ENCODE peak calls at places on chromosomes 3 and 15, in ten cellular contexts. W is BJ, J is BE2C, S is nephron progenitor cell, B is ascending aorta, T is retinal pigment epithelial cell, X is brain microvascular endothelial cell, G is stomach, H is AG10803, Z is fibroblast of lung. P is an unnamed sample.

GRCh38 chr15:83305696-83306291 is 21.3 kb upstream of the BNC1 start:
- DNase-seq in W (no peak), J (no peak), S (peak), B (no peak), T (no peak), X (no peak), G (no peak), H (no peak), Z (no peak), P (no peak)

GRCh38 chr15:76340198-76340801 is 3.7 kb downstream of the ISL2 start:
- DNase-seq in W (no peak), J (peak), S (peak), B (no peak), T (no peak), X (no peak), G (no peak), H (no peak), Z (peak), P (no peak)

GRCh38 chr3:38534180-38534579 is 38.0 kb downstream of the EXOG start:
- DNase-seq in W (no peak), J (no peak), S (no peak), B (no peak), T (no peak), X (no peak), G (no peak), H (no peak), Z (no peak), P (no peak)

GRCh38 chr3:59108091-59108815 is 58.4 kb upstream of the CFAP20DC start:
- DNase-seq in W (no peak), J (no peak), S (no peak), B (no peak), T (no peak), X (no peak), G (no peak), H (peak), Z (peak), P (no peak)

GRCh38 chr3:11570789-11571495 is 72.8 kb downstream of the VGLL4 start:
- DNase-seq in W (no peak), J (no peak), S (no peak), B (no peak), T (no peak), X (peak), G (no peak), H (peak), Z (no peak), P (no peak)

GRCh38 chr15:99016680-99017321 is 9.2 kb upstream of the PGPEP1L start:
- DNase-seq in W (peak), J (peak), S (peak), B (no peak), T (no peak), X (no peak), G (no peak), H (peak), Z (peak), P (no peak)

GRCh38 chr3:51966941-51967383 is 292 bp downstream of the PCBP4 start:
- DNase-seq in W (no peak), J (no peak), S (no peak), B (no peak), T (no peak), X (no peak), G (no peak), H (no peak), Z (no peak), P (no peak)

GRCh38 chr3:120326784-120327183 is 22.4 kb downstream of the LRRC58 start:
- DNase-seq in W (no peak), J (no peak), S (no peak), B (no peak), T (no peak), X (no peak), G (no peak), H (no peak), Z (no peak), P (no peak)

GRCh38 chr15:69172854-69173253 is 12.4 kb downstream of the GLCE start:
- DNase-seq in W (no peak), J (no peak), S (no peak), B (no peak), T (no peak), X (no peak), G (no peak), H (no peak), Z (no peak), P (no peak)

GRCh38 chr3:112555535-112556170 is 6.1 kb downstream of the ATG3 start:
- DNase-seq in W (no peak), J (no peak), S (no peak), B (no peak), T (no peak), X (no peak), G (no peak), H (peak), Z (peak), P (no peak)

GRCh38 chr3:170424879-170425278 is 6.2 kb downstream of the CLDN11 start:
- DNase-seq in W (no peak), J (no peak), S (no peak), B (no peak), T (no peak), X (peak), G (no peak), H (no peak), Z (no peak), P (no peak)

GRCh38 chr15:101554115-101554915 is 64.8 kb upstream of the PCSK6 start:
- DNase-seq in W (no peak), J (no peak), S (no peak), B (no peak), T (no peak), X (no peak), G (no peak), H (no peak), Z (no peak), P (no peak)

GRCh38 chr15:32856753-32857152 is 138.9 kb downstream of the GREM1 start:
- DNase-seq in W (no peak), J (no peak), S (no peak), B (no peak), T (no peak), X (peak), G (no peak), H (peak), Z (no peak), P (no peak)

GRCh38 chr3:56410576-56410975 is 57.7 kb downstream of the ERC2 start:
- DNase-seq in W (no peak), J (no peak), S (no peak), B (no peak), T (no peak), X (no peak), G (no peak), H (no peak), Z (no peak), P (no peak)

GRCh38 chr15:39130556-39131379 is 450.1 kb upstream of the THBS1 start:
- DNase-seq in W (no peak), J (no peak), S (no peak), B (no peak), T (no peak), X (no peak), G (no peak), H (peak), Z (no peak), P (no peak)

GRCh38 chr15:64009798-64010241 is 36.5 kb downstream of the DAPK2 start:
- DNase-seq in W (no peak), J (no peak), S (no peak), B (no peak), T (no peak), X (peak), G (no peak), H (peak), Z (no peak), P (no peak)

GRCh38 chr3:85939026-85939616 is 980.3 kb downstream of the CADM2 start:
- DNase-seq in W (no peak), J (peak), S (no peak), B (no peak), T (peak), X (no peak), G (no peak), H (no peak), Z (peak), P (no peak)

GRCh38 chr3:57944313-57944580 is 64.0 kb upstream of the FLNB start:
- DNase-seq in W (no peak), J (no peak), S (no peak), B (no peak), T (no peak), X (no peak), G (no peak), H (no peak), Z (no peak), P (no peak)

GRCh38 chr3:157857461-157857860 is 248.8 kb downstream of the SHOX2 start:
- DNase-seq in W (no peak), J (peak), S (peak), B (no peak), T (no peak), X (no peak), G (no peak), H (peak), Z (no peak), P (no peak)

GRCh38 chr3:30353711-30354467 is 252.5 kb upstream of the TGFBR2 start:
- DNase-seq in W (no peak), J (no peak), S (no peak), B (no peak), T (no peak), X (no peak), G (no peak), H (no peak), Z (no peak), P (no peak)

GRCh38 chr15:71651750-71652186 is 158.6 kb upstream of the NR2E3 start:
- DNase-seq in W (no peak), J (peak), S (peak), B (no peak), T (peak), X (peak), G (peak), H (peak), Z (peak), P (peak)

GRCh38 chr3:52444860-52445793 is at the start of gene SEMA3G:
- DNase-seq in W (no peak), J (peak), S (peak), B (no peak), T (no peak), X (peak), G (peak), H (peak), Z (peak), P (no peak)

GRCh38 chr3:107710851-107711250 is 188.1 kb downstream of the BBX start:
- DNase-seq in W (no peak), J (no peak), S (no peak), B (no peak), T (no peak), X (peak), G (no peak), H (peak), Z (peak), P (no peak)

GRCh38 chr3:113697192-113698090 is 999 bp upstream of the USF3 start:
- DNase-seq in W (no peak), J (peak), S (peak), B (no peak), T (no peak), X (no peak), G (no peak), H (peak), Z (peak), P (no peak)

GRCh38 chr3:70856414-70857162 is 544.1 kb upstream of the MDFIC2 start:
- DNase-seq in W (no peak), J (no peak), S (no peak), B (no peak), T (peak), X (peak), G (no peak), H (peak), Z (peak), P (no peak)

GRCh38 chr15:35693887-35694286 is 147.9 kb upstream of the DPH6 start:
- DNase-seq in W (no peak), J (no peak), S (no peak), B (no peak), T (no peak), X (no peak), G (no peak), H (no peak), Z (no peak), P (no peak)

GRCh38 chr3:190486201-190486865 is 27.6 kb upstream of the IL1RAP start:
- DNase-seq in W (no peak), J (no peak), S (no peak), B (no peak), T (no peak), X (no peak), G (no peak), H (peak), Z (peak), P (no peak)

GRCh38 chr15:73771380-73772095 is 18.4 kb upstream of the INSYN1 start:
- DNase-seq in W (no peak), J (no peak), S (no peak), B (no peak), T (no peak), X (no peak), G (no peak), H (no peak), Z (no peak), P (no peak)

GRCh38 chr3:134753999-134754742 is 40.9 kb upstream of the EPHB1 start:
- DNase-seq in W (no peak), J (no peak), S (no peak), B (no peak), T (no peak), X (no peak), G (no peak), H (peak), Z (no peak), P (no peak)

GRCh38 chr3:105274958-105275357 is 91.8 kb upstream of the ALCAM start:
- DNase-seq in W (peak), J (no peak), S (no peak), B (no peak), T (peak), X (peak), G (no peak), H (peak), Z (peak), P (no peak)

GRCh38 chr3:25396686-25397085 is 31.4 kb upstream of the RARB start:
- DNase-seq in W (no peak), J (no peak), S (no peak), B (no peak), T (no peak), X (no peak), G (no peak), H (no peak), Z (no peak), P (no peak)

GRCh38 chr3:18223591-18224338 is 201.4 kb downstream of the SATB1 start:
- DNase-seq in W (no peak), J (peak), S (peak), B (no peak), T (no peak), X (no peak), G (no peak), H (no peak), Z (no peak), P (no peak)

GRCh38 chr15:73628102-73628501 is 5.1 kb downstream of the NPTN start:
- DNase-seq in W (no peak), J (no peak), S (no peak), B (no peak), T (no peak), X (no peak), G (no peak), H (no peak), Z (no peak), P (no peak)

GRCh38 chr3:40841131-40841530 is 316.4 kb downstream of the ZNF621 start:
- DNase-seq in W (no peak), J (no peak), S (no peak), B (no peak), T (no peak), X (no peak), G (no peak), H (no peak), Z (no peak), P (no peak)

GRCh38 chr3:101038393-101038792 is 45.2 kb upstream of the ABI3BP start:
- DNase-seq in W (no peak), J (no peak), S (no peak), B (no peak), T (no peak), X (no peak), G (no peak), H (peak), Z (peak), P (no peak)

GRCh38 chr3:173770011-173770410 is 372.5 kb downstream of the NLGN1 start:
- DNase-seq in W (peak), J (no peak), S (no peak), B (no peak), T (no peak), X (peak), G (no peak), H (peak), Z (peak), P (no peak)

DNA sequence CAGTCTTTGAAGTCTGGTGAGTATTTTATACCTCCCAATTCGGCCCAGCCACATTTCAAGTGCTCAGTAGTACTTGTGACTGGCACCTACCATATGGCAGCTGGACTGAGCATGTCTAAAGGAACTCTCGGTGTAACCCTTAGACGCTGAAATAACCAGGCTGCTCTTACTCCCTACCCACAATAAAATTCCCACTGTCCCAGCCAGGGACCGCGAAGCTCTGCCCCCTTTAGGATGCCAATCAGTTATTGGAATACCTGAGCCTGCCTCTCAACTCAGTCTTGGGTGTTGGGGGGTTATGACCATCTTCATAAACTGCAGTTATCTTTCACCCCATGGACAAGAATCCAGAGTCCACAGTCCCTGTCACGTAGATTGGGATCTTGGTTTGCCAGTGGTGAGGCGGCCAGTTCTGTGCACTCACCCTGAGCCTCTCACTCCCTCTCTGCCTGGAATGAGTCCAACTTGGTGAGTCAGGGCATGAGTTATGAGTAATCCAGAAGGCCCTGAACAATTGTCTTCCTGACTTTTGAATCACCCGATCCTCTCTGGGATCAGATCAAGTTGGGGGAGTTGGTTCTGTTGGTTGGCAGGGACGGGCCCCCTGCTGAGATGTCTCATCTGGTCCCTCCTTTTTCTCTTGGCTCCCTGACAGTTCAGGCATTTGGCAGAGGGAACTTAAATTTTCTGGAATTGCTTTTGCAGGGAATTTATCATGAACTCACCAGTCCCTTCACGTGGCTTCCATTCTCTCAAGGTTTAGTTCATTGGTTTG is 120.1 kb upstream of the UBE2E1 start:
- DNase-seq in W (peak), J (peak), S (no peak), B (peak), T (peak), X (peak), G (peak), H (peak), Z (peak), P (peak)
- TF ChIP-seq CTCF in W (no peak), J (no peak), S (no peak), B (no peak), T (no peak), X (no peak), G (no peak), H (no peak), Z (no peak), P (peak)

DNA sequence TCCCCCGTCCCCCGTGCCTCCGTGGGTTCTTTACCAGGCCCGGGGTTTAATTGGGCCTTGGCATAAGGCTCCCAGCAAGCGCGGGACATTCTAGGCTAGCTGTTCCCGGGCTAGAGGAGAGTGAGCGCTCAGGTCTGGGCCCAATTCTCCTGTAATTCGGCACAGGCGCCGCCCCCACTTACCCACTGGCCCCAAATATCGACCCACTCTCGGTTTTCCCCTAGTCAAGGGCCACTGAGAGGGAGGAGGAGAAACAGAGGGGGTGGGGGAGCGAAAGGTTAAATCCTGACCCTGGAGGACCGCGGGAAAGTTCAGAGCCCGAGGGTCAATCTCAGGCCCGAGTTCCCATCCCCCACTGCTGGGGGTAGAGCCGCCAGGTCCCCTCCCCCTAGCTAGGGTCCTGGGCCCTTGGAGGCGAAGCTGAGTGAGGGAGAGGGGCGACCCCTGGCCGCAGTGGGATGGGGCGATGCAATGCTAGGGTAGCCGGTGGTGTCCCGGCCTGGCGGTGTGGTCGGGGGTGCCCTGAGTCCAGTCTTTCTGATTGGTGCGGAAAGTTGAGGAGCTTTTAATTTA is 8.5 kb upstream of the ONECUT1 start:
- DNase-seq in W (no peak), J (no peak), S (peak), B (no peak), T (no peak), X (no peak), G (no peak), H (no peak), Z (no peak), P (no peak)
- TF ChIP-seq CTCF in W (no peak), J (peak), S (no peak), B (no peak), T (no peak), X (no peak), G (no peak), H (no peak), Z (no peak), P (no peak)

DNA sequence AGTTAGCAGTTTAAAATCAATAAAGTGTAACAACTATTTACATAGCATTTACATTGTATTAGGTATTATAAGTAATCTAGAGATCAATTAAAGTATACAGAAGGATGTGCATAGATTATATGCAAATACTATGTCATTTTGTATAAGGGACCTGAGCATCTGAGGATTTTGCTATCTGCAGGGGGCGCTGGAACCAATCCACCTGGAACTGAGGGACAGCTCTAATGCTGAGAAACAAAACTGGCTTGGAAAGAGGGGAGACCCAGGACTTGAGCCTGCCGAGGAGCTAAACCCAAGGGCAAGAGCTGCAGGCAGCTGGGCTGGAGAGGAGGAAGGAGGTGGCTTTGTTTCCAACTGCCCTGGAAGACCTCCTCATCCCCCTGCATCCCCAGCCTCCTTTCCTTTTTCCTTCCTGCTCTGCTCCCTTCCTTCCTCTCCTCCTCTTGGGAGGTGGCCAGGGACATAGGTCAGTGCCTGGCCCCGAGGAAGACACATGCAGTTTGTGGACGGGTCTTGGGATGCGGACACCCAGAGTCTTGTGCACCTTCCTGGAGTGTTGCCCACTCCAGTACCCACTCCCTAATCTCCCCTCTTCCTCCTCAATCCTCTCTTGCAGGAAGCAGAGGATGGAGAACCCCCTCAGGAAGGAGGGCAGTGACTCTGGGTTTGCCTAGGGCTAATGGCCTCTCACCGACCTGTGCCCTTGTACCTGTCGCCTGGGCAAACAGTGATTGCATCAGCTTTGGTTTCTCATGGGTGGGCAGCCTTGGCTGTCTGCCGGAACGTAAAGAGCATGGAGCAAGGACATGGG is 826 bp upstream of the RTP3 start:
- DNase-seq in W (no peak), J (peak), S (peak), B (no peak), T (no peak), X (no peak), G (no peak), H (no peak), Z (peak), P (no peak)
- TF ChIP-seq CTCF in W (peak), J (peak), S (peak), B (no peak), T (peak), X (peak), G (no peak), H (peak), Z (no peak), P (peak)

GRCh38 chr3:14780927-14781507 is 37.7 kb upstream of the FGD5 start:
- DNase-seq in W (no peak), J (peak), S (peak), B (no peak), T (no peak), X (peak), G (peak), H (peak), Z (peak), P (no peak)
- TF ChIP-seq CTCF in W (peak), J (peak), S (peak), B (no peak), T (peak), X (peak), G (no peak), H (peak), Z (peak), P (peak)

GRCh38 chr15:45166792-45167630 is 20.8 kb downstream of the SHF start:
- DNase-seq in W (peak), J (peak), S (peak), B (peak), T (peak), X (peak), G (peak), H (peak), Z (peak), P (no peak)
- TF ChIP-seq CTCF in W (peak), J (peak), S (peak), B (peak), T (peak), X (peak), G (peak), H (peak), Z (peak), P (peak)

P was measured in epithelial cell of proximal tubule.